ENCODE peak calls at places on chromosomes 6 and 20, in nine cellular contexts. M is osteocyte; L is tibial nerve; H is AG10803; T is type B pancreatic cell; O is CD4-positive, alpha-beta T cell; I is dorsolateral prefrontal cortex; C is neural crest cell; J is glutamatergic neuron. W is an unnamed sample.
A peak's percentile ranks its signal among the peaks of the same experiment; 100 is the strongest.

GRCh38 chr6:39092124-39092523 is 22.9 kb downstream of the SAYSD1 start:
- DNase-seq in M (no peak), L (no peak), H (no peak), T (no peak), O (no peak), I (no peak), C (no peak), J (no peak), W (no peak)

GRCh38 chr6:125639621-125640020 is 109.8 kb upstream of the HEY2 start:
- DNase-seq in M (no peak), L (no peak), H (no peak), T (no peak), O (no peak), I (no peak), C (no peak), J (no peak), W (no peak)

GRCh38 chr20:8161262-8162071 is 29.4 kb downstream of the PLCB1 start:
- DNase-seq in M (no peak), L (no peak), H (no peak), T (no peak), O (no peak), I (no peak), C (no peak), J (no peak), W (no peak)

GRCh38 chr20:47847882-47848485 is 62.7 kb upstream of the SULF2 start:
- DNase-seq in M (no peak), L (no peak), H (no peak), T (no peak), O (no peak), I (no peak), C (no peak), J (peak; percentile 23), W (no peak)

GRCh38 chr20:47295921-47296426 is 60.5 kb downstream of the ZMYND8 start:
- DNase-seq in M (no peak), L (no peak), H (no peak), T (no peak), O (no peak), I (no peak), C (no peak), J (no peak), W (no peak)

GRCh38 chr20:33709398-33709797 is 10.7 kb downstream of the PXMP4 start:
- DNase-seq in M (no peak), L (no peak), H (no peak), T (no peak), O (no peak), I (no peak), C (no peak), J (no peak), W (no peak)

GRCh38 chr6:72939029-72939428 is 286.3 kb downstream of the KHDC1L start:
- DNase-seq in M (no peak), L (no peak), H (no peak), T (no peak), O (no peak), I (no peak), C (no peak), J (no peak), W (no peak)

GRCh38 chr6:108748063-108748462 is 100.2 kb upstream of the ARMC2 start:
- DNase-seq in M (no peak), L (no peak), H (peak; percentile 21), T (no peak), O (no peak), I (no peak), C (no peak), J (no peak), W (no peak)

GRCh38 chr6:33716379-33716778 is 4.9 kb upstream of the UQCC2 start:
- DNase-seq in M (no peak), L (no peak), H (no peak), T (no peak), O (no peak), I (no peak), C (no peak), J (no peak), W (no peak)

GRCh38 chr6:33716890-33717632 is 5.6 kb upstream of the UQCC2 start:
- DNase-seq in M (no peak), L (no peak), H (no peak), T (no peak), O (no peak), I (no peak), C (no peak), J (no peak), W (no peak)

GRCh38 chr6:33713786-33714185 is 2.3 kb upstream of the UQCC2 start:
- DNase-seq in M (no peak), L (no peak), H (no peak), T (no peak), O (no peak), I (no peak), C (no peak), J (no peak), W (no peak)

GRCh38 chr6:33712914-33713313 is 1.4 kb upstream of the UQCC2 start:
- DNase-seq in M (no peak), L (no peak), H (no peak), T (no peak), O (no peak), I (no peak), C (no peak), J (no peak), W (no peak)

DNA sequence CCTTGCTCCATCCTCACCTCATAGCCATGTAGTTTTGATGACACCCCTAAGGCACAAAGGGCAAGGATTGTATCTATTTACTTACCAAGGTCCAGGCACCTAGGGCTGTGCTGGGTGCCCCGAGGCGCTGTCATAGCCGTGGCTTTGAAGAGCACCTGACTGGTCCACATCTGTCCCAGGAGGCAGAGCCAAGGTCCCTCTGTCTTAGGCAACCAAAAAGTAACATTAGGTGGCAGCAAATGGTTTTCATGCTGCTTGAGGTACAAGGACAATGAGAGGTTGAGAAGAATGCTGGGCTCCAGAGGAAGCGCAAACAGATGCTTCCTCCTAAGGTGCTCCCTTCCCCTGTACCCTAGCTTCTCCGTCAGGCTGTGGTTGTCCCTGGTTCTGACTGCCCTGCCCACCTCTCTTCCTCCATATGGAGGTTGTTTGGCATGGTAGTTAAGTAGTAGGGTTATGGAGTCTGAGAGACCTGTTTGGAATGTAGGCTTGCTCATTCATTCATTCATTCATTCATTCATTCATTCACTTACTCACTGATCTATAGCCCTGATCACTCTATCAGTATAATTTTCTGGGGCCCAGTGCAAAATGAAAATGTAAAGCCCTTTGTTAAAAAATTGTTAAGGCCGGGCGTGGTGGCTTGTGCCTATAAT is 3.0 kb upstream of the UQCC2 start:
- DNase-seq in M (no peak), L (no peak), H (no peak), T (no peak), O (no peak), I (no peak), C (no peak), J (no peak), W (no peak)
- TF ChIP-seq CTCF in M (no peak), L (no peak), H (no peak), T (no peak), O (no peak), I (no peak), C (no peak), J (no peak), W (no peak)

DNA sequence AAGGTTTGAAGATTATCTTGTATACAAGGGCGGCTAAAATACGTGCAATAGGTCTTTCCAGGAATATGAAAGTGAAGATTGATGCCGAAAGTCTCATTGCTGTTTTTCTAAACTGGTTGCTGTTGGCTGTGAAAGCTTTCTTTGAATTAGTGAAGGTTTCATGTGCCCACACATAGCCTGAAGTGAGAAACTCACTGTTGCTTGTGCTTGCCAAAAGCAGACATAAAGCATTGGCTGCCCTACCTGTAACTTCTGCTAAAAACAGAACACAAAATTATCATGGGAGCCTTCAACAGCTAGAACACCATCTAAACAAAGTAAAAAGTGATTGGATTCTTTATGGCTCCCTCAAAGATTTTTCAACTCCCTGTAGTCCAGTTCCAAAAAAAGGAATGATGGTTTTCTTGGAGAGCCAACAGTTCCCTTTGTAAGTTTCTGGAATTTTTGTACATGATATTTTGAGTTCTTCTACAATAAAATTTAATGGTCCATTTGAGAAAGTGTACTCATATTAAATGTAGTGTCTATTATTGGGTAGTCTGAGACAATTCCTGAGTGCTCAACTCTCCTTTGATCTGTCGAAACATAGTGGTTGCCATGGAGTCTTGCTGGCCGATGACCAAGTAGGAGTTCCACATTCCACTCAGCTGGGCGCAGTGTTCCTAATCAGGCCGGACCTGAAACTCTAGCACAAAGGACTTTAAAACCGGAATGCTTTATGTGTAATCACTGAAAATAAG is 68.5 kb downstream of the PLEKHG1 start:
- DNase-seq in M (no peak), L (peak; percentile 96), H (peak; percentile 82), T (peak; percentile 82), O (no peak), I (peak; percentile 63), C (peak; percentile 30), J (no peak), W (peak; percentile 70)
- TF ChIP-seq CTCF in M (peak; percentile 36), L (no peak), H (peak; percentile 49), T (peak; percentile 46), O (no peak), I (no peak), C (peak; percentile 46), J (no peak), W (no peak)

GRCh38 chr20:11275740-11276139 is 601.9 kb upstream of the JAG1 start:
- DNase-seq in M (no peak), L (no peak), H (no peak), T (no peak), O (no peak), I (no peak), C (no peak), J (no peak), W (no peak)

GRCh38 chr20:11271319-11271718 is 597.5 kb upstream of the JAG1 start:
- DNase-seq in M (no peak), L (no peak), H (no peak), T (no peak), O (no peak), I (no peak), C (no peak), J (peak; percentile 68), W (peak; percentile 43)

GRCh38 chr20:11271920-11272594 is 598.3 kb upstream of the JAG1 start:
- DNase-seq in M (no peak), L (no peak), H (no peak), T (no peak), O (no peak), I (no peak), C (no peak), J (peak; percentile 45), W (no peak)

GRCh38 chr20:11277170-11277569 is 603.4 kb upstream of the JAG1 start:
- DNase-seq in M (no peak), L (no peak), H (no peak), T (no peak), O (no peak), I (no peak), C (no peak), J (no peak), W (no peak)

DNA sequence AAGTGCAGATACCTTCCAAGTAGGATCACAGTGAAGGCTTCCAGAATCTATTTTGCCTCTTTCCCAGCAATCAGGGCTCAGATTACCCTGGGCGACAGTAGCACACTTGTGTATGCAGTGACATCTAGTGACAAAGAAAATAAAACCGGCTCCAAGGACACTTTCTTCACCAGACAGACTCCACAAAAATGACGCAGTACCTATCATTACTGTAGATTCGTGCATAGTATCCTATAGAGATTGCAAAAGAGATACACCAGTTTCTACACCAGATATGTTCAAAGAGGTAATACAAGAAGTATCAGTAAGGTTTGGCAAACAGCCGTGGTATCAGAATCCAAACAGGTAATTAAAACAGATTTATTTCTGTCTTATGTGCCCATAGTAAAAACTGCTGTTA is 600.3 kb upstream of the JAG1 start:
- DNase-seq in M (no peak), L (no peak), H (peak; percentile 72), T (no peak), O (no peak), I (no peak), C (no peak), J (no peak), W (peak; percentile 36)
- TF ChIP-seq CTCF in M (peak; percentile 84), L (peak; percentile 62), H (peak; percentile 69), T (peak; percentile 77), O (no peak), I (peak; percentile 55), C (peak; percentile 75), J (no peak), W (peak; percentile 63)

GRCh38 chr6:133115960-133116359 is 125.2 kb upstream of the EYA4 start:
- DNase-seq in M (no peak), L (no peak), H (no peak), T (no peak), O (no peak), I (no peak), C (no peak), J (no peak), W (no peak)
- TF ChIP-seq CTCF in M (no peak), L (no peak), H (no peak), T (no peak), O (no peak), I (no peak), C (no peak), J (no peak), W (no peak)

W was measured in nephron progenitor cell.